ENCODE peak calls at places on chromosomes 12 and 14, in ten cellular contexts. O is upper lobe of right lung; Z is activated T-cell treated with anti-CD3 and anti-CD28 coated beads, Interleukin-2, amount 50 U/mL, for 1 hour; K is foreskin fibroblast; W is COR-L47; R is T-cell; V is Daoy; B is hypothalamus; H is left cardiac atrium; T is stimulated activated naive CD4-positive, alpha-beta T cell treated with Interleukin-2 at 50 U/mL for 16 hours. X is an unnamed sample.

GRCh38 chr14:100691395-100692025 is 35.2 kb upstream of the DLK1 start:
- DNase-seq in O (no peak), Z (no peak), K (no peak), W (peak; percentile 73), R (no peak), V (peak; percentile 69), B (no peak), H (no peak), T (no peak), X (peak; percentile 80)

GRCh38 chr12:132580701-132581292 is 29.6 kb downstream of the LRCOL1 start:
- DNase-seq in O (no peak), Z (no peak), K (no peak), W (no peak), R (no peak), V (no peak), B (no peak), H (no peak), T (no peak), X (no peak)

GRCh38 chr14:73713804-73714655 is at the start of gene PNMA1:
- DNase-seq in O (peak; percentile 92), Z (peak; percentile 88), K (peak; percentile 78), W (peak; percentile 89), R (peak; percentile 80), V (peak; percentile 94), B (peak; percentile 62), H (peak; percentile 91), T (peak; percentile 79), X (peak; percentile 82)

GRCh38 chr12:109036975-109037374 is 15.4 kb upstream of the USP30 start:
- DNase-seq in O (no peak), Z (no peak), K (no peak), W (no peak), R (no peak), V (no peak), B (no peak), H (no peak), T (no peak), X (no peak)

GRCh38 chr12:14989790-14990189 is 16.9 kb downstream of the PDE6H start:
- DNase-seq in O (no peak), Z (no peak), K (no peak), W (no peak), R (no peak), V (no peak), B (no peak), H (no peak), T (no peak), X (no peak)

GRCh38 chr14:75497191-75497590 is 25.1 kb upstream of the BATF start:
- DNase-seq in O (no peak), Z (no peak), K (no peak), W (no peak), R (no peak), V (no peak), B (no peak), H (no peak), T (peak; percentile 28), X (no peak)

GRCh38 chr12:11607313-11608081 is 42.0 kb upstream of the ETV6 start:
- DNase-seq in O (no peak), Z (no peak), K (no peak), W (no peak), R (no peak), V (no peak), B (no peak), H (no peak), T (no peak), X (no peak)

GRCh38 chr12:107369679-107370078 is 276.3 kb upstream of the CRY1 start:
- DNase-seq in O (no peak), Z (no peak), K (no peak), W (no peak), R (peak; percentile 18), V (no peak), B (no peak), H (no peak), T (no peak), X (no peak)

GRCh38 chr12:80056845-80057244 is 42.5 kb upstream of the OTOGL start:
- DNase-seq in O (no peak), Z (no peak), K (no peak), W (peak; percentile 9), R (no peak), V (peak; percentile 27), B (no peak), H (peak; percentile 44), T (no peak), X (no peak)

GRCh38 chr12:108825205-108825950 is 32.0 kb downstream of the SSH1 start:
- DNase-seq in O (no peak), Z (no peak), K (peak; percentile 45), W (no peak), R (no peak), V (peak; percentile 31), B (no peak), H (no peak), T (no peak), X (no peak)

GRCh38 chr14:95288672-95289322 is 30.9 kb downstream of the CLMN start:
- DNase-seq in O (no peak), Z (no peak), K (no peak), W (no peak), R (no peak), V (no peak), B (no peak), H (no peak), T (no peak), X (no peak)

GRCh38 chr14:29648045-29648444 is 279.6 kb downstream of the PRKD1 start:
- DNase-seq in O (no peak), Z (no peak), K (no peak), W (no peak), R (no peak), V (no peak), B (no peak), H (no peak), T (no peak), X (no peak)

GRCh38 chr14:69183735-69184134 is 7.6 kb upstream of the EXD2 start:
- DNase-seq in O (no peak), Z (no peak), K (no peak), W (no peak), R (no peak), V (peak; percentile 19), B (no peak), H (no peak), T (no peak), X (no peak)

GRCh38 chr12:98594050-98594853 is 766 bp downstream of the SLC25A3 start:
- DNase-seq in O (peak; percentile 78), Z (no peak), K (no peak), W (peak; percentile 2), R (no peak), V (peak; percentile 21), B (no peak), H (peak; percentile 59), T (no peak), X (no peak)

GRCh38 chr12:132429932-132430643 is 59.9 kb upstream of the FBRSL1 start:
- DNase-seq in O (no peak), Z (peak; percentile 71), K (no peak), W (peak; percentile 93), R (peak; percentile 68), V (peak; percentile 56), B (no peak), H (no peak), T (peak; percentile 41), X (peak; percentile 91)

GRCh38 chr14:23643533-23644194 is 7.5 kb downstream of the DHRS2 start:
- DNase-seq in O (no peak), Z (no peak), K (no peak), W (no peak), R (no peak), V (no peak), B (no peak), H (no peak), T (no peak), X (no peak)

GRCh38 chr12:62191747-62192485 is 68.3 kb upstream of the USP15 start:
- DNase-seq in O (peak; percentile 63), Z (peak; percentile 36), K (peak; percentile 30), W (peak; percentile 15), R (peak; percentile 8), V (peak; percentile 46), B (no peak), H (peak; percentile 21), T (no peak), X (no peak)

GRCh38 chr14:93337884-93338283 is 5.0 kb upstream of the BTBD7 start:
- DNase-seq in O (no peak), Z (no peak), K (no peak), W (no peak), R (no peak), V (no peak), B (no peak), H (no peak), T (no peak), X (no peak)

GRCh38 chr12:78888583-78888982 is 24.0 kb downstream of the SYT1 start:
- DNase-seq in O (no peak), Z (no peak), K (no peak), W (no peak), R (no peak), V (peak; percentile 53), B (no peak), H (no peak), T (no peak), X (no peak)

GRCh38 chr14:36171607-36172006 is 4.9 kb downstream of the PTCSC3 start:
- DNase-seq in O (no peak), Z (no peak), K (no peak), W (no peak), R (no peak), V (no peak), B (no peak), H (no peak), T (no peak), X (no peak)

GRCh38 chr14:101035466-101036225 is 132.1 kb upstream of the RTL1 start:
- DNase-seq in O (peak; percentile 41), Z (no peak), K (no peak), W (no peak), R (no peak), V (no peak), B (no peak), H (no peak), T (no peak), X (no peak)

GRCh38 chr12:102634216-102634615 is 153.9 kb upstream of the IGF1 start:
- DNase-seq in O (no peak), Z (no peak), K (peak; percentile 45), W (no peak), R (no peak), V (no peak), B (no peak), H (no peak), T (no peak), X (no peak)

GRCh38 chr12:52020126-52020525 is 13.4 kb downstream of the TAMALIN start:
- DNase-seq in O (no peak), Z (no peak), K (no peak), W (no peak), R (no peak), V (no peak), B (no peak), H (peak; percentile 18), T (no peak), X (no peak)

GRCh38 chr12:22684526-22685118 is 59.7 kb downstream of the ETNK1 start:
- DNase-seq in O (no peak), Z (no peak), K (peak; percentile 18), W (no peak), R (no peak), V (no peak), B (no peak), H (no peak), T (no peak), X (no peak)

GRCh38 chr12:69851976-69852375 is 26.9 kb downstream of the MYRFL start:
- DNase-seq in O (no peak), Z (no peak), K (no peak), W (no peak), R (no peak), V (no peak), B (no peak), H (no peak), T (no peak), X (no peak)

GRCh38 chr14:75068294-75069020 is 984 bp upstream of the ZC2HC1C start:
- DNase-seq in O (no peak), Z (no peak), K (no peak), W (no peak), R (no peak), V (no peak), B (no peak), H (no peak), T (no peak), X (no peak)

GRCh38 chr12:2243275-2243674 is 190.5 kb downstream of the CACNA1C start:
- DNase-seq in O (no peak), Z (no peak), K (no peak), W (no peak), R (no peak), V (peak; percentile 61), B (no peak), H (no peak), T (no peak), X (no peak)

GRCh38 chr12:22722081-22722480 is 97.1 kb downstream of the ETNK1 start:
- DNase-seq in O (no peak), Z (no peak), K (no peak), W (no peak), R (no peak), V (no peak), B (no peak), H (no peak), T (no peak), X (no peak)

X was measured in NCI-H2107.